ENCODE peak calls at places on chromosomes 4 and X, in eight cellular contexts. N is pancreas; M is right lobe of liver; U is posterior cingulate gyrus; O is GM04504; T is B cell; G is activated T-cell treated with anti-CD3 and anti-CD28 coated beads, Interleukin-2, amount 50 U/mL, for 1 hour; P is NCI-H1105. D is an unnamed sample.

GRCh38 chrX:24371391-24371972 is 11.0 kb downstream of the SUPT20HL1 start:
- DNase-seq in N (peak; percentile 40), M (no peak), U (peak; percentile 55), O (peak; percentile 16), T (peak; percentile 69), G (peak; percentile 54), P (peak; percentile 55), D (peak; percentile 72)

GRCh38 chr4:87103691-87104187 is 116.7 kb downstream of the KLHL8 start:
- DNase-seq in N (no peak), M (no peak), U (no peak), O (no peak), T (no peak), G (no peak), P (no peak), D (no peak)

GRCh38 chr4:112219826-112220366 is 11.7 kb upstream of the AP1AR start:
- DNase-seq in N (no peak), M (no peak), U (no peak), O (no peak), T (no peak), G (no peak), P (no peak), D (no peak)

GRCh38 chrX:82757614-82758013 is 750.5 kb upstream of the POU3F4 start:
- DNase-seq in N (no peak), M (no peak), U (no peak), O (no peak), T (no peak), G (no peak), P (no peak), D (no peak)

GRCh38 chrX:150028692-150029091 is 90.4 kb upstream of the EOLA2 start:
- DNase-seq in N (no peak), M (no peak), U (no peak), O (no peak), T (no peak), G (no peak), P (no peak), D (no peak)

GRCh38 chrX:147570483-147570882 is 341.2 kb upstream of the FMR1 start:
- DNase-seq in N (no peak), M (no peak), U (no peak), O (no peak), T (no peak), G (no peak), P (no peak), D (no peak)

GRCh38 chr4:184993243-184993642 is 25.0 kb upstream of the HELT start:
- DNase-seq in N (no peak), M (no peak), U (no peak), O (no peak), T (no peak), G (no peak), P (no peak), D (no peak)

GRCh38 chr4:176357359-176358082 is 37.8 kb downstream of the SPCS3 start:
- DNase-seq in N (no peak), M (no peak), U (no peak), O (no peak), T (no peak), G (no peak), P (no peak), D (no peak)

GRCh38 chrX:41889317-41890025 is 33.9 kb downstream of the CASK start:
- DNase-seq in N (no peak), M (no peak), U (no peak), O (no peak), T (no peak), G (no peak), P (no peak), D (no peak)

GRCh38 chr4:103193457-103193856 is 4.7 kb downstream of the CENPE start:
- DNase-seq in N (no peak), M (no peak), U (no peak), O (no peak), T (no peak), G (no peak), P (no peak), D (no peak)

GRCh38 chr4:2217726-2218125 is 24.2 kb downstream of the HAUS3 start:
- DNase-seq in N (no peak), M (no peak), U (no peak), O (no peak), T (no peak), G (no peak), P (no peak), D (no peak)

GRCh38 chrX:100980608-100981497 is 11.3 kb downstream of the ARL13A start:
- DNase-seq in N (no peak), M (no peak), U (no peak), O (peak; percentile 10), T (no peak), G (no peak), P (no peak), D (no peak)

GRCh38 chr4:73593631-73594241 is 26.5 kb downstream of the RASSF6 start:
- DNase-seq in N (no peak), M (no peak), U (no peak), O (no peak), T (peak; percentile 29), G (no peak), P (peak; percentile 18), D (peak; percentile 20)

GRCh38 chr4:7769936-7770674 is 169.6 kb downstream of the AFAP1 start:
- DNase-seq in N (no peak), M (peak; percentile 38), U (no peak), O (no peak), T (no peak), G (no peak), P (no peak), D (peak; percentile 24)

GRCh38 chrX:111444881-111445280 is 32.9 kb upstream of the DCX start:
- DNase-seq in N (no peak), M (no peak), U (no peak), O (no peak), T (no peak), G (no peak), P (no peak), D (no peak)

GRCh38 chr4:40931825-40932224 is 182.1 kb downstream of the NSUN7 start:
- DNase-seq in N (no peak), M (no peak), U (no peak), O (no peak), T (no peak), G (no peak), P (no peak), D (no peak)

GRCh38 chr4:61162116-61162515 is 38.0 kb upstream of the ADGRL3 start:
- DNase-seq in N (no peak), M (no peak), U (no peak), O (no peak), T (no peak), G (no peak), P (no peak), D (no peak)

GRCh38 chr4:32858971-32859370 is 2138.8 kb downstream of the PCDH7 start:
- DNase-seq in N (no peak), M (no peak), U (no peak), O (peak; percentile 66), T (no peak), G (no peak), P (no peak), D (no peak)

GRCh38 chr4:104093247-104093646 is 373.5 kb upstream of the TACR3 start:
- DNase-seq in N (no peak), M (no peak), U (no peak), O (no peak), T (no peak), G (no peak), P (no peak), D (no peak)

GRCh38 chr4:168634276-168634802 is 137.5 kb downstream of the PALLD start:
- DNase-seq in N (no peak), M (no peak), U (no peak), O (peak; percentile 84), T (no peak), G (no peak), P (no peak), D (peak; percentile 9)

GRCh38 chr4:104592894-104593470 is 98.3 kb upstream of the CXXC4 start:
- DNase-seq in N (no peak), M (no peak), U (no peak), O (no peak), T (no peak), G (no peak), P (no peak), D (no peak)

GRCh38 chrX:44080083-44080482 is 106.9 kb upstream of the NDP start:
- DNase-seq in N (no peak), M (no peak), U (no peak), O (no peak), T (no peak), G (no peak), P (no peak), D (no peak)

GRCh38 chrX:121642415-121642814 is 595.0 kb downstream of the GLUD2 start:
- DNase-seq in N (no peak), M (no peak), U (no peak), O (peak; percentile 3), T (no peak), G (no peak), P (no peak), D (no peak)

GRCh38 chr4:6516762-6517161 is 44.3 kb upstream of the PPP2R2C start:
- DNase-seq in N (no peak), M (no peak), U (no peak), O (no peak), T (no peak), G (no peak), P (no peak), D (no peak)

GRCh38 chrX:47093248-47093647 is 15.0 kb downstream of the RGN start:
- DNase-seq in N (no peak), M (no peak), U (no peak), O (no peak), T (peak; percentile 24), G (no peak), P (peak; percentile 16), D (peak; percentile 12)

GRCh38 chrX:119468186-119468929 is at the start of gene SLC25A5:
- DNase-seq in N (peak; percentile 85), M (peak; percentile 93), U (peak; percentile 72), O (peak; percentile 38), T (peak; percentile 91), G (peak; percentile 83), P (peak; percentile 69), D (peak; percentile 83)

GRCh38 chr4:7712021-7712420 is 227.6 kb downstream of the AFAP1 start:
- DNase-seq in N (no peak), M (no peak), U (no peak), O (no peak), T (no peak), G (no peak), P (no peak), D (no peak)

GRCh38 chrX:43758044-43758443 is 101.9 kb downstream of the MAOA start:
- DNase-seq in N (no peak), M (no peak), U (no peak), O (no peak), T (no peak), G (no peak), P (no peak), D (no peak)

GRCh38 chr4:140426610-140427103 is 791 bp downstream of the CLGN start:
- DNase-seq in N (no peak), M (no peak), U (peak; percentile 10), O (no peak), T (no peak), G (no peak), P (peak; percentile 30), D (no peak)

GRCh38 chr4:83618431-83618830 is 82.5 kb downstream of the GPAT3 start:
- DNase-seq in N (peak; percentile 65), M (no peak), U (no peak), O (no peak), T (no peak), G (no peak), P (no peak), D (no peak)

GRCh38 chrX:45850197-45850774 is 649.6 kb upstream of the DIPK2B start:
- DNase-seq in N (no peak), M (no peak), U (peak; percentile 4), O (no peak), T (peak; percentile 16), G (peak; percentile 34), P (peak; percentile 2), D (peak; percentile 28)

GRCh38 chr4:142846729-142847606 is 867 bp upstream of the INPP4B start:
- DNase-seq in N (peak; percentile 50), M (no peak), U (peak; percentile 68), O (no peak), T (peak; percentile 33), G (peak; percentile 73), P (peak; percentile 19), D (peak; percentile 84)

GRCh38 chrX:132413459-132413858 is 75.4 kb downstream of the MBNL3 start:
- DNase-seq in N (no peak), M (peak; percentile 73), U (no peak), O (no peak), T (no peak), G (no peak), P (no peak), D (no peak)

GRCh38 chr4:146520894-146521542 is 722 bp downstream of the SLC10A7 start:
- DNase-seq in N (peak; percentile 36), M (no peak), U (no peak), O (peak; percentile 33), T (peak; percentile 32), G (peak; percentile 22), P (no peak), D (peak; percentile 39)